ENCODE peak calls at places on chromosomes 13 and 19, in four cellular contexts. A is HepG2; R is AG04450; O is CD4-positive, alpha-beta T cell. J is an unnamed sample.

GRCh38 chr13:98571955-98572662 is 4.8 kb downstream of the STK24 start:
- DNase-seq in O (peak; percentile 13), R (no peak), A (peak; percentile 39), J (no peak)

GRCh38 chr19:814108-815078 is 7.4 kb downstream of the PLPPR3 start:
- DNase-seq in O (no peak), R (no peak), A (no peak), J (no peak)

GRCh38 chr19:57583521-57584416 is at the start of gene ZIK1:
- DNase-seq in A (peak; percentile 83), O (peak; percentile 88), R (peak; percentile 71), J (peak; percentile 70)

GRCh38 chr19:5864725-5865486 is 5.4 kb downstream of the FUT5 start:
- DNase-seq in A (no peak), O (no peak), R (no peak), J (no peak)

GRCh38 chr13:40362502-40362901 is 303.9 kb downstream of the FOXO1 start:
- DNase-seq in R (no peak), A (no peak), O (no peak), J (no peak)

GRCh38 chr19:40365613-40366401 is 17.3 kb downstream of the PLD3 start:
- DNase-seq in R (peak; percentile 39), A (no peak), O (peak; percentile 8), J (peak; percentile 91)

GRCh38 chr19:42471554-42472249 is 29.0 kb upstream of the CXCL17 start:
- DNase-seq in O (no peak), R (no peak), A (no peak), J (no peak)

GRCh38 chr13:66844933-66845332 is 385.2 kb downstream of the PCDH9 start:
- DNase-seq in O (no peak), R (no peak), A (no peak), J (no peak)

GRCh38 chr13:73306688-73307087 is 247.9 kb downstream of the KLF5 start:
- DNase-seq in R (no peak), A (no peak), O (no peak), J (no peak)

GRCh38 chr19:21463449-21464105 is 41.8 kb upstream of the ZNF429 start:
- DNase-seq in A (no peak), R (no peak), O (peak; percentile 7), J (peak; percentile 65)

GRCh38 chr19:35995655-35995993 is 636 bp downstream of the SDHAF1 start:
- DNase-seq in R (no peak), O (peak; percentile 15), A (peak; percentile 27), J (no peak)

GRCh38 chr13:100493418-100493817 is 95.2 kb downstream of the GGACT start:
- DNase-seq in O (no peak), A (no peak), R (no peak), J (no peak)

GRCh38 chr13:60922526-60923231 is 493.0 kb downstream of the PCDH20 start:
- DNase-seq in A (no peak), R (no peak), O (no peak), J (no peak)

DNA sequence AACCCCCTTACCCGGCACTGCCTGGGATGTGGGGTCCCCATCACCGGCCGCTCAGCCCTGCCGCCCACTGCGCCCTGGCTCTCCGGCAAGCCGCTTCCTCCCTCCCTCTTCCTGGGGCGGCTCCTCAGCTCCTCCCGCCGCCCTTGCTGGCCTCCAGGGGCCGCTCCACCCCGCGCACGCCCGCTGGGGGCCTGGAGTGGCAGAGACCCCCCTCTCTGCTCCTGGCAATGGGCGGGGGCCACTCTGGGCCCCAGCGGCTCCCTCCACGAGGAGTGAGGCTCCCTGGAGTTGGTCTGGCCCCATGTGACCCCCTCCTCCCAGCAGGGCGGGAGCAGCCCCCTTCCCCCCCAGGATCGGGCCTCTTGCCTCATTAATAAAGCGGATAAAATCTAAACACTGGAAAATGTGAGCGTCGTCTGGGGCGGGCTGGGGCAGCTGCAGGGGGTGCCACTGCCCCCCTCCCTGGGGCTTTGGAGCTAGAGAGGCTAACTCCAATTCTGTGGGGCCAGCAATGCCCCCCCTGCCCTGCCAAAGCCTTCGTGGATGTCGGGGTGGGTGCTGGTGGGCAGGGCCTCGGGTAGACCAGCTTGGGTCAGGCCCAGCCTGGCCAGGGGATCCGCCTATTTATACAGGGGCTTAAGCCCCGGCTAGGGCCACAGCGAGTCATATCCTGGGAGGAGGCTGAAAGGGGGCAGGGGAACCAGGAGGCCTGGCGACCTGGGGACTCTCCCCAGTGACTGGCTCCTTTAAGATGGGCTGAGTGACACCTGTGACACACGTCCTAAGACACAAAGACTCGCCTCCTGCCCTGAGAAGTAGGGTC is at the start of gene PTGER1:
- DNase-seq in R (no peak), A (no peak), O (no peak), J (no peak)
- TF ChIP-seq CTCF in R (peak; percentile 53), A (peak; percentile 77), O (peak; percentile 27), J (no peak)

DNA sequence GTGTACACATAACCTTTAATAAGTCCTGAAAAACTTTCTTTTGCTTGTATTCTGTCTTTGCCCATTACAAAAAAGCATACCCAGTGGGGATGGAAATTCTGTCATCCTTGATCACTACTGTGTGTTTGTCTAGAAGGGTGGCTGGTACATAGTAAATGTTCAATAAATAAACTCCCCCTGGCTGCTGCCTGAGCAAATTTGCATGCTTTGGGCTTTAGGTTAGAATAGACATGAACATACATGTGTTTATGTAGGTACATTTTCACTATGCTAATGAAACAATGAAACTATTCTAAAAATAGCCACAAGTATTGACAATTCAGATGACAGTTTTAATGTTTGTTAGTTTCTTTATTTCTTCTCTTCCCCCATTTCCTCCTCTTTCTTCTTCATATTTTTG is 36.1 kb downstream of the TNFSF13B start:
- DNase-seq in O (no peak), A (no peak), R (no peak), J (no peak)
- TF ChIP-seq CTCF in O (no peak), A (no peak), R (no peak), J (no peak)

GRCh38 chr19:45477713-45478453 is 10.1 kb downstream of the FOSB start:
- DNase-seq in A (no peak), O (no peak), R (no peak), J (no peak)
- TF ChIP-seq CTCF in A (no peak), O (no peak), R (no peak), J (no peak)

DNA sequence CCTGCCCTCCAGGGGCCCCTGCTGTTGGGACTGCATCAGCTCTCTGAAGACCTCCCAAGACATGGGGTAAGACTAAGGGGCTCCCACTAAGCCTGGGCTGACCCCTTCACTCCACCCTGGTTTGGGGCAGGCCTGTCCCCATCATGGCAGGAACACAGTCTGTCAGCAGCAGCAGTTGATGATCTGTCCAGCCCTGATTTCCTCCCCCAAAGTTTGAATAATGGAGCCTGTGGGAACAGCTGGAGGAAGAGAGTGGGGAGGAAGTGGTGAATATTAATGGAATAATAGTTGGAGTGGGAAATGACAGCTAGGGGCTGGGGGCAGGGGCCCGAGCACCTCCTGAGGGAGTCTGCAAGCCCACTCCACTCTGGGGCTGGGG is 1.3 kb upstream of the B3GNT8 start:
- DNase-seq in R (no peak), O (no peak), A (no peak), J (no peak)
- TF ChIP-seq CTCF in R (no peak), O (no peak), A (no peak), J (no peak)

GRCh38 chr19:9972103-9972502 is 35.8 kb upstream of the OLFM2 start:
- DNase-seq in R (no peak), O (no peak), A (no peak), J (no peak)
- TF ChIP-seq CTCF in R (no peak), O (no peak), A (no peak), J (no peak)

GRCh38 chr19:19517235-19517619 is 1.2 kb downstream of the NDUFA13 start:
- DNase-seq in O (no peak), A (no peak), R (no peak), J (no peak)

GRCh38 chr19:19514215-19514633 is 1.1 kb downstream of the TSSK6 start:
- DNase-seq in O (no peak), A (no peak), R (no peak), J (no peak)

GRCh38 chr19:19514881-19515763 is at the start of gene TSSK6:
- DNase-seq in O (no peak), R (no peak), A (peak; percentile 31), J (no peak)

GRCh38 chr19:19513671-19514070 is 1.7 kb downstream of the TSSK6 start:
- DNase-seq in R (no peak), A (no peak), O (no peak), J (no peak)

DNA sequence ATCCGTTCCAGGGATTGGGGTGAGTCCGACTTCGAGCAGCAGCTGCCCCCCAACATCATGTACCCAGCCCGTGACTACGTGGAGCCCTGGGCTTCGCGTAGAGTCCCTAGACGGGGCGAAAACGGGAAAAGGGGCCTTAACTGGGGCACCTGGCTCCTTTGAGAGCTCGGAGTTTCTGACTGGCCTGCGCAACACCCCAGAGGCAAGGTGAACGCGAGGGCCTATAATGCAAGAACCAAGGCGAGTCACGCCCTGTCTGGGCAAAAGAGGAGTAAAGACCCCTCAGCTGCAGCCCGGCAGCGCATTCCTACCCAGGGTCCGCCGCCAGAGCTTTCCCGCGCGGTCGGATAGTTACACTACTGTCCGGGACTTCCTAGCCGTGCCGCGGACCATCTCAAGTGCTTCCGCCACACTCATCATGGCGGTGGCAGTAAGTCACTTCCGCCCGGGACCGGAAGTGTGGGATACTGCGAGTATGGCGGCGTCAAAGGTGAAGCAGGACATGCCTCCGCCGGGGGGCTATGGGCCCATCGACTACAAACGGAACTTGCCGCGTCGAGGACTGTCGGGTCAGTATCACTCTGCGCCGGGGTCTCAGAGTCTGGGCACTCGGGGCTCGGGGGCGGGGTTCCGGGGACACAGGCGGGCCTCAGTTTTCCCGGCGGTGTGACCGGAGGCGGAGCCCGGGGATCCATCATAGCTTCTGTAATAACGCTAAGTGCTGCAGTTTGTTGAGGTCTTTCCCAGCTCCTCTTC is at the start of gene NDUFA13:
- DNase-seq in O (peak; percentile 90), R (peak; percentile 72), A (peak; percentile 90), J (peak; percentile 80)
- TF ChIP-seq CTCF in O (no peak), R (no peak), A (peak; percentile 5), J (no peak)

GRCh38 chr19:29528946-29529645 is 3.3 kb downstream of the VSTM2B start:
- DNase-seq in O (no peak), A (no peak), R (no peak), J (no peak)

GRCh38 chr19:29525901-29526729 is at the start of gene VSTM2B:
- DNase-seq in R (no peak), O (no peak), A (no peak), J (no peak)

GRCh38 chr19:29528350-29528945 is 2.7 kb downstream of the VSTM2B start:
- DNase-seq in R (peak; percentile 7), A (peak; percentile 49), O (peak; percentile 33), J (peak; percentile 57)

GRCh38 chr19:29526730-29527499 is 1.1 kb downstream of the VSTM2B start:
- DNase-seq in A (no peak), R (no peak), O (no peak), J (no peak)

GRCh38 chr19:29527500-29528328 is 1.9 kb downstream of the VSTM2B start:
- DNase-seq in A (no peak), R (no peak), O (no peak), J (no peak)
- TF ChIP-seq CTCF in A (no peak), R (no peak), O (no peak), J (no peak)

GRCh38 chr13:84605927-84606326 is 723.7 kb upstream of the SLITRK1 start:
- DNase-seq in A (no peak), O (no peak), R (no peak), J (no peak)
- TF ChIP-seq CTCF in A (no peak), O (no peak), R (no peak), J (peak; percentile 27)

J was measured in mesothelial cell of epicardium.